ENCODE peak calls at places on chromosomes 4 and X, in ten cellular contexts. S, H, C, R, T, V, U, J, N and Y are unnamed samples. For H3K4me1, the result is how much of the 10 kb centered on the place peaks cover.

GRCh38 chrX:34810364-34810763 is 132.2 kb upstream of the FAM47B start:
- DNase-seq in T (no peak), V (no peak), H (no peak), N (no peak), C (no peak), R (no peak), S (no peak), U (no peak), J (no peak), Y (no peak)

GRCh38 chr4:3009422-3009821 is 46.1 kb downstream of the GRK4 start:
- DNase-seq in R (no peak), H (no peak), J (no peak), T (no peak), S (no peak), U (no peak), V (peak), N (peak), C (no peak), Y (no peak)

GRCh38 chr4:21885241-21885640 is 63.3 kb downstream of the KCNIP4 start:
- DNase-seq in N (no peak), T (no peak), V (no peak), H (no peak), U (no peak), C (no peak), R (no peak), J (no peak), S (no peak), Y (no peak)

GRCh38 chr4:111113591-111113990 is 490.7 kb upstream of the PITX2 start:
- DNase-seq in T (no peak), R (no peak), U (no peak), V (no peak), H (no peak), J (no peak), C (no peak), S (no peak), N (no peak), Y (no peak)

GRCh38 chr4:24413311-24413784 is 171.0 kb downstream of the DHX15 start:
- DNase-seq in J (no peak), T (no peak), V (peak), N (no peak), S (no peak), U (no peak), C (no peak), H (no peak), R (no peak), Y (no peak)

GRCh38 chrX:155094468-155095061 is 23.3 kb downstream of the BRCC3 start:
- DNase-seq in J (no peak), R (no peak), N (no peak), S (peak), V (peak), H (no peak), C (no peak), T (no peak), U (peak), Y (no peak)

GRCh38 chr4:185708348-185708747 is 103.6 kb downstream of the SORBS2 start:
- DNase-seq in J (no peak), H (no peak), V (no peak), N (no peak), T (no peak), R (no peak), C (no peak), S (no peak), U (no peak), Y (no peak)

GRCh38 chr4:150078996-150079581 is 844 bp downstream of the DCLK2 start:
- DNase-seq in V (peak), T (no peak), N (no peak), H (peak), U (peak), S (peak), R (peak), J (no peak), C (no peak), Y (peak)

GRCh38 chrX:44264936-44265335 is 78.5 kb downstream of the EFHC2 start:
- DNase-seq in U (no peak), J (no peak), T (no peak), H (no peak), N (no peak), S (no peak), R (no peak), C (no peak), V (no peak), Y (no peak)

GRCh38 chr4:7800996-7801395 is 138.7 kb downstream of the AFAP1 start:
- DNase-seq in U (no peak), N (peak), V (no peak), C (no peak), T (no peak), H (no peak), J (no peak), S (no peak), R (no peak), Y (no peak)
- H3K4me1 ChIP-seq in U (under half), N (under half), V (under half), C (under half), T (under half), H (under half), J (under half), S (under half), R (under half), Y (under half)

GRCh38 chr4:5887361-5888221 is 5.3 kb downstream of the CRMP1 start:
- DNase-seq in R (no peak), H (peak), C (no peak), N (no peak), V (peak), U (no peak), J (no peak), T (no peak), S (no peak), Y (no peak)
- TF ChIP-seq CTCF in R (no peak), H (no peak), C (no peak), N (no peak), V (no peak), U (no peak), J (no peak), T (no peak), S (no peak), Y (no peak)

GRCh38 chrX:130012683-130013082 is 30.2 kb downstream of the BCORL1 start:
- DNase-seq in U (no peak), V (no peak), H (no peak), N (no peak), S (no peak), T (no peak), J (no peak), R (no peak), C (no peak), Y (no peak)

GRCh38 chrX:130005408-130005807 is 23.0 kb downstream of the BCORL1 start:
- DNase-seq in T (no peak), J (no peak), S (no peak), H (no peak), C (no peak), R (no peak), U (no peak), N (no peak), V (no peak), Y (no peak)

GRCh38 chrX:130013661-130014060 is 31.2 kb downstream of the BCORL1 start:
- DNase-seq in T (no peak), R (no peak), U (no peak), H (no peak), J (no peak), C (no peak), S (no peak), N (no peak), V (no peak), Y (no peak)

GRCh38 chrX:130014356-130014755 is 31.9 kb downstream of the BCORL1 start:
- DNase-seq in T (no peak), J (no peak), N (no peak), S (no peak), U (no peak), C (no peak), V (no peak), R (no peak), H (no peak), Y (no peak)

DNA sequence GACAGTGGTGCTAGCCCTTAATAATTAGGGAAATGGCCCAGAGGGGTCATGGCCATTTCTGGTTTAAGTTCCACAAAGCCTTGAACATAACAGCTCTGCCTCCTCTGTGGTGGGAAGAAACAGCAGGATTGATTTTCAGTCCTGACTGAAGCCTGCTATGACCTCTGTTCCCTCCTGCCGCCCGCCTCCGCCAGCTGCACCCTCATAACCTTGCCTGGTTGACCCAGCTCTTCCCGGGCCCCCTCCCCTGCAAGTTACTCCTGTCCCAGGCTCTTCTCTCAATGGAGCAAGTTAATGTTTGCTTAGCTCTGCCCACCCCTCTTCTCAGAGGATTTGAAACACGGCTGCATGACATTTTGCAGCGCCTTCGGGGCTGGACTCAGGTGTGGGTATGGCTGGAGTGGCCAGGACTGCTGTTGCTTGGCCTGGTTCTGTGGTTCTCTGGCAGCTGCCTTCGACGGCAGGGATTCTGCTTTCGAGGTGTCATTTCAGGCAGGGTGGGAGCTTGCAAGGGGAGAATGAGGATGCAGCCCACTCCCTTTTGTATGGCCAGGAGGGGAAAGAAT is 27.3 kb downstream of the BCORL1 start:
- DNase-seq in C (no peak), J (no peak), U (no peak), S (no peak), V (no peak), T (no peak), H (no peak), R (no peak), N (no peak), Y (no peak)
- H3K27ac ChIP-seq in C (no peak), J (no peak), U (no peak), S (no peak), V (no peak), T (no peak), H (no peak), R (no peak), N (no peak), Y (no peak)

GRCh38 chr4:124940387-124940786 is 227.9 kb upstream of the ANKRD50 start:
- DNase-seq in V (no peak), J (peak), U (no peak), R (no peak), H (no peak), N (no peak), C (no peak), T (no peak), S (no peak), Y (no peak)
- H3K4me1 ChIP-seq in V (under half), J (under half), U (half or more), R (under half), H (under half), N (under half), C (under half), T (under half), S (under half), Y (under half)

GRCh38 chrX:119790977-119791436 is 423 bp downstream of the RPL39 start:
- DNase-seq in C (no peak), U (peak), J (no peak), R (peak), V (no peak), T (peak), H (no peak), N (no peak), S (peak), Y (no peak)
- TF ChIP-seq CTCF in C (peak), U (no peak), J (no peak), R (no peak), V (no peak), T (no peak), H (no peak), N (no peak), S (peak), Y (peak)

GRCh38 chrX:15056044-15056443 is 182.8 kb downstream of the MOSPD2 start:
- DNase-seq in C (no peak), H (no peak), S (no peak), N (no peak), R (no peak), T (no peak), J (peak), U (no peak), V (no peak), Y (no peak)
- H3K27ac ChIP-seq in C (no peak), H (no peak), S (no peak), N (no peak), R (no peak), T (no peak), J (no peak), U (no peak), V (no peak), Y (no peak)

GRCh38 chr4:72959411-72959810 is 110.1 kb downstream of the COX18 start:
- DNase-seq in T (no peak), V (no peak), C (no peak), J (no peak), R (no peak), H (no peak), N (no peak), S (no peak), U (no peak), Y (no peak)
- H3K4me1 ChIP-seq in T (under half), V (under half), C (under half), J (under half), R (under half), H (under half), N (under half), S (under half), U (under half), Y (under half)

DNA sequence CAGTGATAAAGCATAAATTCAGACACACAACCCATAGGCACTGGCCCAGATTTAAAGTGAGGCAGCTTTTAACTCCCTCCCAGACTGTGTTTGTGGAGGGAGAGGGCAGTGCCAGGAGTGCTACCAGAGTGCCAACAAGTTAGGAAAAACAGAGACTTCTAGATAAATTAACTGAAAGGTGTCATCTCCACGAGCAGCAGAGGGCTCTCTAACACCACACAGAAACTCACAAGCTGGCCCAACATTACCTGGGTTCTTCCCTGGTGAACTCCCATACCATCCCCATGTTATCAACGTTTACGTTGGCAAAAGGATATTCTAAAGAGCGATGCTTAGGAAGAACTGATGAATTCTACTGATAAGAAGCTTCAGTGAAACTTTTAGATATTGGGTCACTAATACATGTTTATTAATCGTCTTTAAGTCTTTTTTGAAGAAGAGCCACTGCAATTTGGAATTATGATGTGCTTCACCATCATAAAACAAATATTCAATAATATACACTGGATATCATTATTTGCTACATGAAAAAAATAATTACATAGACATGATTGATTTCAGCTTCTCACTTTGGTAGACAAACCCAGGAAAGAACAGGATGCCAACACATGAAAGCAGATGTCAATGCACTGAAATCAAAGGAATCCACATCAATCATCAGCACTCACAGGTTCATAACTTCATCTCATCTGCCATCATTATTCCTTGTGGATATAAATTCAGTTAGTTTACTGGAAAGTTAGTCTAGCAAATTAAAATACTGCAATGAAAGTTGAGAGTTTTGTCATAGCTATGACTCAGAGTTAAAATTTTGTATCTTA is 121.2 kb upstream of the NAP1L5 start:
- DNase-seq in S (peak), V (peak), C (no peak), H (peak), N (no peak), T (peak), R (peak), U (peak), J (no peak), Y (no peak)
- TF ChIP-seq CTCF in S (peak), V (peak), C (peak), H (peak), N (peak), T (peak), R (peak), U (no peak), J (peak), Y (peak)